ENCODE peak calls at places on chromosome 6, in nine cellular contexts. One of them, this sample, is unnamed.
A peak's percentile ranks its signal among the peaks of the same experiment; 100 is the strongest.

GRCh38 chr6:159974932-159975331 is 6.0 kb downstream of the IGF2R start:
- DNase-seq in heart right ventricle: no peak
- DNase-seq in kidney: no peak
- DNase-seq in trophoblast cell: no peak
- DNase-seq in MM.1S: no peak
- DNase-seq in OCI-LY7: no peak
- DNase-seq in cardiac muscle cell: no peak
- DNase-seq in tibial artery: no peak
- DNase-seq in fibroblast of lung: no peak
- DNase-seq in this sample: no peak

GRCh38 chr6:52155791-52156576 is 30.2 kb upstream of the IL17A start:
- DNase-seq in heart right ventricle: no peak
- DNase-seq in kidney: no peak
- DNase-seq in trophoblast cell: peak; percentile 37
- DNase-seq in MM.1S: peak; percentile 98
- DNase-seq in OCI-LY7: peak; percentile 53
- DNase-seq in cardiac muscle cell: no peak
- DNase-seq in tibial artery: no peak
- DNase-seq in fibroblast of lung: peak; percentile 12
- DNase-seq in this sample: no peak

GRCh38 chr6:52243282-52243893 is 912 bp downstream of the IL17F start:
- DNase-seq in heart right ventricle: no peak
- DNase-seq in kidney: no peak
- DNase-seq in trophoblast cell: no peak
- DNase-seq in MM.1S: no peak
- DNase-seq in OCI-LY7: no peak
- DNase-seq in cardiac muscle cell: no peak
- DNase-seq in tibial artery: no peak
- DNase-seq in fibroblast of lung: no peak
- DNase-seq in this sample: peak; percentile 29

GRCh38 chr6:81450180-81450579 is 302.3 kb downstream of the TENT5A start:
- DNase-seq in heart right ventricle: no peak
- DNase-seq in kidney: no peak
- DNase-seq in trophoblast cell: no peak
- DNase-seq in MM.1S: no peak
- DNase-seq in OCI-LY7: no peak
- DNase-seq in cardiac muscle cell: no peak
- DNase-seq in tibial artery: no peak
- DNase-seq in fibroblast of lung: peak; percentile 80
- DNase-seq in this sample: no peak

GRCh38 chr6:136016228-136017225 is 165.0 kb downstream of the PDE7B start:
- DNase-seq in heart right ventricle: no peak
- DNase-seq in kidney: no peak
- DNase-seq in trophoblast cell: no peak
- DNase-seq in MM.1S: no peak
- DNase-seq in OCI-LY7: no peak
- DNase-seq in cardiac muscle cell: no peak
- DNase-seq in tibial artery: no peak
- DNase-seq in fibroblast of lung: no peak
- DNase-seq in this sample: no peak

GRCh38 chr6:108690326-108691000 is 129.7 kb downstream of the FOXO3 start:
- DNase-seq in heart right ventricle: no peak
- DNase-seq in kidney: no peak
- DNase-seq in trophoblast cell: no peak
- DNase-seq in MM.1S: no peak
- DNase-seq in OCI-LY7: no peak
- DNase-seq in cardiac muscle cell: peak; percentile 53
- DNase-seq in tibial artery: no peak
- DNase-seq in fibroblast of lung: peak; percentile 78
- DNase-seq in this sample: peak; percentile 16

GRCh38 chr6:110233769-110234374 is 53.6 kb downstream of the CDC40 start:
- DNase-seq in heart right ventricle: no peak
- DNase-seq in kidney: no peak
- DNase-seq in trophoblast cell: no peak
- DNase-seq in MM.1S: peak; percentile 78
- DNase-seq in OCI-LY7: peak; percentile 70
- DNase-seq in cardiac muscle cell: peak; percentile 28
- DNase-seq in tibial artery: no peak
- DNase-seq in fibroblast of lung: peak; percentile 5
- DNase-seq in this sample: no peak

GRCh38 chr6:107506145-107506544 is 16.2 kb downstream of the SOBP start:
- DNase-seq in heart right ventricle: no peak
- DNase-seq in kidney: no peak
- DNase-seq in trophoblast cell: no peak
- DNase-seq in MM.1S: no peak
- DNase-seq in OCI-LY7: no peak
- DNase-seq in cardiac muscle cell: no peak
- DNase-seq in tibial artery: no peak
- DNase-seq in fibroblast of lung: no peak
- DNase-seq in this sample: no peak

GRCh38 chr6:36682328-36683144 is 4.0 kb downstream of the CDKN1A start:
- DNase-seq in heart right ventricle: peak; percentile 47
- DNase-seq in kidney: peak; percentile 89
- DNase-seq in trophoblast cell: peak; percentile 88
- DNase-seq in MM.1S: peak; percentile 74
- DNase-seq in OCI-LY7: peak; percentile 91
- DNase-seq in cardiac muscle cell: no peak
- DNase-seq in tibial artery: peak; percentile 80
- DNase-seq in fibroblast of lung: no peak
- DNase-seq in this sample: no peak

GRCh38 chr6:69974193-69974592 is 107.8 kb downstream of the COL19A1 start:
- DNase-seq in heart right ventricle: no peak
- DNase-seq in kidney: no peak
- DNase-seq in trophoblast cell: peak; percentile 3
- DNase-seq in MM.1S: no peak
- DNase-seq in OCI-LY7: no peak
- DNase-seq in cardiac muscle cell: peak; percentile 53
- DNase-seq in tibial artery: no peak
- DNase-seq in fibroblast of lung: peak; percentile 26
- DNase-seq in this sample: no peak

GRCh38 chr6:155398221-155398620 is 57.4 kb downstream of the NOX3 start:
- DNase-seq in heart right ventricle: no peak
- DNase-seq in kidney: no peak
- DNase-seq in trophoblast cell: no peak
- DNase-seq in MM.1S: no peak
- DNase-seq in OCI-LY7: no peak
- DNase-seq in cardiac muscle cell: no peak
- DNase-seq in tibial artery: no peak
- DNase-seq in fibroblast of lung: no peak
- DNase-seq in this sample: no peak

GRCh38 chr6:137799950-137800568 is 67.0 kb upstream of the TNFAIP3 start:
- DNase-seq in heart right ventricle: no peak
- DNase-seq in kidney: no peak
- DNase-seq in trophoblast cell: peak; percentile 81
- DNase-seq in MM.1S: peak; percentile 87
- DNase-seq in OCI-LY7: peak; percentile 66
- DNase-seq in cardiac muscle cell: peak; percentile 80
- DNase-seq in tibial artery: no peak
- DNase-seq in fibroblast of lung: peak; percentile 39
- DNase-seq in this sample: no peak

GRCh38 chr6:80449756-80450155 is 343.3 kb downstream of the BCKDHB start:
- DNase-seq in heart right ventricle: no peak
- DNase-seq in kidney: no peak
- DNase-seq in trophoblast cell: no peak
- DNase-seq in MM.1S: no peak
- DNase-seq in OCI-LY7: no peak
- DNase-seq in cardiac muscle cell: no peak
- DNase-seq in tibial artery: no peak
- DNase-seq in fibroblast of lung: no peak
- DNase-seq in this sample: no peak

GRCh38 chr6:162069995-162070394 is 657.6 kb downstream of the PRKN start:
- DNase-seq in heart right ventricle: no peak
- DNase-seq in kidney: no peak
- DNase-seq in trophoblast cell: no peak
- DNase-seq in MM.1S: no peak
- DNase-seq in OCI-LY7: no peak
- DNase-seq in cardiac muscle cell: peak; percentile 30
- DNase-seq in tibial artery: no peak
- DNase-seq in fibroblast of lung: peak; percentile 1
- DNase-seq in this sample: no peak

GRCh38 chr6:144443157-144443556 is 158.0 kb downstream of the UTRN start:
- DNase-seq in heart right ventricle: no peak
- DNase-seq in kidney: no peak
- DNase-seq in trophoblast cell: no peak
- DNase-seq in MM.1S: no peak
- DNase-seq in OCI-LY7: no peak
- DNase-seq in cardiac muscle cell: no peak
- DNase-seq in tibial artery: no peak
- DNase-seq in fibroblast of lung: no peak
- DNase-seq in this sample: no peak
- H3K36me3 ChIP-seq in heart right ventricle: peaks cover 45% of the 10 kb centered on the region
- H3K36me3 ChIP-seq in kidney: peaks cover 30% of the 10 kb centered on the region
- H3K36me3 ChIP-seq in trophoblast cell: peaks cover 27% of the 10 kb centered on the region
- H3K36me3 ChIP-seq in MM.1S: no peaks in the 10 kb centered on the region
- H3K36me3 ChIP-seq in OCI-LY7: peaks cover 3% of the 10 kb centered on the region
- H3K36me3 ChIP-seq in cardiac muscle cell: peaks cover 51% of the 10 kb centered on the region
- H3K36me3 ChIP-seq in tibial artery: peaks cover 73% of the 10 kb centered on the region
- H3K36me3 ChIP-seq in fibroblast of lung: peaks cover 4% of the 10 kb centered on the region
- H3K36me3 ChIP-seq in this sample: peaks cover 91% of the 10 kb centered on the region

GRCh38 chr6:6737666-6738065 is 149.1 kb downstream of the LY86 start:
- DNase-seq in heart right ventricle: no peak
- DNase-seq in kidney: no peak
- DNase-seq in trophoblast cell: no peak
- DNase-seq in MM.1S: no peak
- DNase-seq in OCI-LY7: no peak
- DNase-seq in cardiac muscle cell: no peak
- DNase-seq in tibial artery: no peak
- DNase-seq in fibroblast of lung: no peak
- DNase-seq in this sample: no peak

GRCh38 chr6:6738922-6739717 is 150.6 kb downstream of the LY86 start:
- DNase-seq in heart right ventricle: no peak
- DNase-seq in kidney: no peak
- DNase-seq in trophoblast cell: peak; percentile 39
- DNase-seq in MM.1S: no peak
- DNase-seq in OCI-LY7: no peak
- DNase-seq in cardiac muscle cell: no peak
- DNase-seq in tibial artery: no peak
- DNase-seq in fibroblast of lung: no peak
- DNase-seq in this sample: no peak

GRCh38 chr6:6738108-6738507 is 149.6 kb downstream of the LY86 start:
- DNase-seq in heart right ventricle: no peak
- DNase-seq in kidney: no peak
- DNase-seq in trophoblast cell: no peak
- DNase-seq in MM.1S: no peak
- DNase-seq in OCI-LY7: no peak
- DNase-seq in cardiac muscle cell: no peak
- DNase-seq in tibial artery: no peak
- DNase-seq in fibroblast of lung: no peak
- DNase-seq in this sample: no peak

GRCh38 chr6:6734463-6735455 is 146.2 kb downstream of the LY86 start:
- DNase-seq in heart right ventricle: no peak
- DNase-seq in kidney: no peak
- DNase-seq in trophoblast cell: peak; percentile 21
- DNase-seq in MM.1S: no peak
- DNase-seq in OCI-LY7: no peak
- DNase-seq in cardiac muscle cell: peak; percentile 32
- DNase-seq in tibial artery: no peak
- DNase-seq in fibroblast of lung: peak; percentile 25
- DNase-seq in this sample: no peak

GRCh38 chr6:6736753-6737654 is 148.5 kb downstream of the LY86 start:
- DNase-seq in heart right ventricle: peak; percentile 83
- DNase-seq in kidney: peak; percentile 91
- DNase-seq in trophoblast cell: peak; percentile 61
- DNase-seq in MM.1S: no peak
- DNase-seq in OCI-LY7: no peak
- DNase-seq in cardiac muscle cell: peak; percentile 86
- DNase-seq in tibial artery: peak; percentile 72
- DNase-seq in fibroblast of lung: no peak
- DNase-seq in this sample: no peak
- H3K4me1 ChIP-seq in heart right ventricle: peaks cover 7% of the 10 kb centered on the region
- H3K4me1 ChIP-seq in kidney: peaks cover 8% of the 10 kb centered on the region
- H3K4me1 ChIP-seq in trophoblast cell: peaks cover 13% of the 10 kb centered on the region
- H3K4me1 ChIP-seq in MM.1S: no peaks in the 10 kb centered on the region
- H3K4me1 ChIP-seq in OCI-LY7: no peaks in the 10 kb centered on the region
- H3K4me1 ChIP-seq in cardiac muscle cell: peaks cover 24% of the 10 kb centered on the region
- H3K4me1 ChIP-seq in tibial artery: peaks cover 7% of the 10 kb centered on the region
- H3K4me1 ChIP-seq in fibroblast of lung: peaks cover 3% of the 10 kb centered on the region
- H3K4me1 ChIP-seq in this sample: no peaks in the 10 kb centered on the region

GRCh38 chr6:87672641-87673040 is 29.4 kb downstream of the AKIRIN2 start:
- DNase-seq in heart right ventricle: no peak
- DNase-seq in kidney: no peak
- DNase-seq in trophoblast cell: no peak
- DNase-seq in MM.1S: no peak
- DNase-seq in OCI-LY7: no peak
- DNase-seq in cardiac muscle cell: no peak
- DNase-seq in tibial artery: no peak
- DNase-seq in fibroblast of lung: no peak
- DNase-seq in this sample: no peak
- H3K36me3 ChIP-seq in heart right ventricle: peaks cover 21% of the 10 kb centered on the region
- H3K36me3 ChIP-seq in kidney: peaks cover 13% of the 10 kb centered on the region
- H3K36me3 ChIP-seq in trophoblast cell: peaks cover 25% of the 10 kb centered on the region
- H3K36me3 ChIP-seq in MM.1S: peaks cover 3% of the 10 kb centered on the region
- H3K36me3 ChIP-seq in OCI-LY7: peaks cover 95% of the 10 kb centered on the region
- H3K36me3 ChIP-seq in cardiac muscle cell: peaks cover 20% of the 10 kb centered on the region
- H3K36me3 ChIP-seq in tibial artery: peaks cover 50% of the 10 kb centered on the region
- H3K36me3 ChIP-seq in fibroblast of lung: peaks cover 5% of the 10 kb centered on the region
- H3K36me3 ChIP-seq in this sample: peaks cover 64% of the 10 kb centered on the region

GRCh38 chr6:111752476-111752875 is 120.8 kb downstream of the FYN start:
- DNase-seq in heart right ventricle: no peak
- DNase-seq in kidney: no peak
- DNase-seq in trophoblast cell: no peak
- DNase-seq in MM.1S: no peak
- DNase-seq in OCI-LY7: no peak
- DNase-seq in cardiac muscle cell: no peak
- DNase-seq in tibial artery: no peak
- DNase-seq in fibroblast of lung: no peak
- DNase-seq in this sample: no peak

GRCh38 chr6:111753573-111753972 is 119.7 kb downstream of the FYN start:
- DNase-seq in heart right ventricle: no peak
- DNase-seq in kidney: no peak
- DNase-seq in trophoblast cell: no peak
- DNase-seq in MM.1S: no peak
- DNase-seq in OCI-LY7: no peak
- DNase-seq in cardiac muscle cell: no peak
- DNase-seq in tibial artery: no peak
- DNase-seq in fibroblast of lung: no peak
- DNase-seq in this sample: no peak

GRCh38 chr6:111757342-111757741 is 115.9 kb downstream of the FYN start:
- DNase-seq in heart right ventricle: no peak
- DNase-seq in kidney: no peak
- DNase-seq in trophoblast cell: no peak
- DNase-seq in MM.1S: no peak
- DNase-seq in OCI-LY7: no peak
- DNase-seq in cardiac muscle cell: peak; percentile 48
- DNase-seq in tibial artery: no peak
- DNase-seq in fibroblast of lung: peak; percentile 82
- DNase-seq in this sample: no peak

GRCh38 chr6:111750753-111751684 is 122.2 kb downstream of the FYN start:
- DNase-seq in heart right ventricle: no peak
- DNase-seq in kidney: no peak
- DNase-seq in trophoblast cell: no peak
- DNase-seq in MM.1S: peak; percentile 85
- DNase-seq in OCI-LY7: peak; percentile 83
- DNase-seq in cardiac muscle cell: peak; percentile 89
- DNase-seq in tibial artery: no peak
- DNase-seq in fibroblast of lung: peak; percentile 70
- DNase-seq in this sample: no peak

DNA sequence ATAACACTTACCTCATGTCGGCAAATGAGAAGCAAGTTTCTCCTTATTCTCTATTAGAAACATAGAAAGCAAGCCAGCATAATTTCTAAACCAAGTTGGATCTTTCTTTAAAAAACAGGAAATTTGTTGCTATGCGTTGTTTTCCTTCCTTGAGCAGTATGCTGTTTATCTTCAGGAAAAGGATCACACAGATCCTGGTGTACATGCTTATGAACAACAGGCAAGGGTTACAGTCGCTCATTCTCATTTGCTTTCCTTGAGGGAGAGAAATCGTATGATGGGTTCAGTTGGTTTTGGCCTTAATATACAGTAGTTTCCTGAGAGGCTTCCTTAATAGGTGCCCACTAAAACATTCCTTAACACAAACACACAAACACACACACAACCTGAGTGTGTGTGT is 118.8 kb downstream of the FYN start:
- DNase-seq in heart right ventricle: no peak
- DNase-seq in kidney: no peak
- DNase-seq in trophoblast cell: no peak
- DNase-seq in MM.1S: no peak
- DNase-seq in OCI-LY7: no peak
- DNase-seq in cardiac muscle cell: no peak
- DNase-seq in tibial artery: no peak
- DNase-seq in fibroblast of lung: no peak
- DNase-seq in this sample: no peak
- H3K4me1 ChIP-seq in heart right ventricle: peaks cover 53% of the 10 kb centered on the region
- H3K4me1 ChIP-seq in kidney: no peaks in the 10 kb centered on the region
- H3K4me1 ChIP-seq in trophoblast cell: no peaks in the 10 kb centered on the region
- H3K4me1 ChIP-seq in MM.1S: peaks cover 33% of the 10 kb centered on the region
- H3K4me1 ChIP-seq in OCI-LY7: peaks cover 69% of the 10 kb centered on the region
- H3K4me1 ChIP-seq in cardiac muscle cell: no peaks in the 10 kb centered on the region
- H3K4me1 ChIP-seq in tibial artery: peaks cover 7% of the 10 kb centered on the region
- H3K4me1 ChIP-seq in fibroblast of lung: peaks cover 8% of the 10 kb centered on the region
- H3K4me1 ChIP-seq in this sample: peaks cover 31% of the 10 kb centered on the region

This sample was measured in SJSA1.